ENCODE peak calls at places on chromosomes 16 and 17, in four cellular contexts. Q is uterus, E is keratinocyte, P is RWPE1. H is an unnamed sample.

GRCh38 chr17:19812407-19812806 is 55.3 kb downstream of the ULK2 start:
- DNase-seq in E (no peak), Q (no peak), P (no peak), H (no peak)

GRCh38 chr17:4743216-4743615 is 3.5 kb upstream of the CXCL16 start:
- DNase-seq in E (no peak), Q (no peak), P (no peak), H (no peak)

GRCh38 chr17:19876524-19877161 is 8.9 kb upstream of the ULK2 start:
- DNase-seq in E (no peak), Q (no peak), P (no peak), H (no peak)

GRCh38 chr17:37650419-37651003 is 7.3 kb upstream of the DDX52 start:
- DNase-seq in P (peak), Q (no peak), E (no peak), H (no peak)

GRCh38 chr16:87721622-87722565 is 43.9 kb downstream of the KLHDC4 start:
- DNase-seq in P (no peak), E (no peak), Q (no peak), H (no peak)

GRCh38 chr16:83744521-83744981 is 63.2 kb upstream of the HSBP1 start:
- DNase-seq in E (no peak), Q (no peak), P (no peak), H (no peak)

GRCh38 chr17:56099649-56100048 is 53.6 kb upstream of the ANKFN1 start:
- DNase-seq in P (no peak), Q (no peak), E (no peak), H (no peak)

GRCh38 chr17:82299452-82299851 is 18.0 kb downstream of the CD7 start:
- DNase-seq in Q (no peak), E (no peak), P (no peak), H (no peak)

GRCh38 chr16:3179651-3180050 is 8.4 kb upstream of the OR1F1 start:
- DNase-seq in Q (no peak), P (no peak), E (no peak), H (no peak)

GRCh38 chr17:19457830-19458271 is 46.8 kb downstream of the RNF112 start:
- DNase-seq in E (no peak), P (no peak), Q (no peak), H (no peak)

GRCh38 chr16:27402964-27403600 is 1.1 kb downstream of the IL21R start:
- DNase-seq in E (no peak), P (no peak), Q (no peak), H (peak)

GRCh38 chr17:78819402-78819801 is 21.2 kb downstream of the USP36 start:
- DNase-seq in E (no peak), Q (no peak), P (no peak), H (peak)

GRCh38 chr17:61282377-61282776 is 117.3 kb upstream of the TBX2 start:
- DNase-seq in P (no peak), Q (no peak), E (no peak), H (no peak)

GRCh38 chr16:57821149-57821971 is 19.1 kb upstream of the KIFC3 start:
- DNase-seq in E (no peak), Q (no peak), P (no peak), H (no peak)

GRCh38 chr16:19153876-19154275 is 14.2 kb upstream of the SYT17 start:
- DNase-seq in Q (no peak), P (peak), E (no peak), H (no peak)

GRCh38 chr16:87443964-87444363 is 48.9 kb downstream of the ZCCHC14 start:
- DNase-seq in P (no peak), E (no peak), Q (no peak), H (no peak)

GRCh38 chr16:4404247-4404966 is 12.0 kb downstream of the CORO7 start:
- DNase-seq in E (no peak), Q (peak), P (no peak), H (no peak)

GRCh38 chr16:78310196-78310595 is 210.7 kb downstream of the WWOX start:
- DNase-seq in E (no peak), P (no peak), Q (no peak), H (no peak)

GRCh38 chr16:50102046-50102756 is 36.4 kb downstream of the HEATR3 start:
- DNase-seq in E (peak), P (peak), Q (no peak), H (no peak)

GRCh38 chr17:16886655-16887322 is 85.1 kb downstream of the TNFRSF13B start:
- DNase-seq in E (no peak), Q (no peak), P (no peak), H (peak)

GRCh38 chr17:32323784-32324590 is 18.0 kb downstream of the C17orf75 start:
- DNase-seq in P (peak), Q (no peak), E (no peak), H (no peak)

GRCh38 chr17:44053130-44053872 is 13.2 kb downstream of the LSM12 start:
- DNase-seq in E (no peak), Q (no peak), P (no peak), H (no peak)

GRCh38 chr17:16419929-16420271 is 4.5 kb downstream of the TRPV2 start:
- DNase-seq in E (no peak), Q (no peak), P (no peak), H (no peak)

GRCh38 chr16:471353-472198 is 46.1 kb downstream of the RAB11FIP3 start:
- DNase-seq in Q (no peak), P (peak), E (peak), H (no peak)

GRCh38 chr17:57045868-57046671 is 39.0 kb upstream of the AKAP1 start:
- DNase-seq in E (no peak), P (no peak), Q (no peak), H (no peak)

GRCh38 chr16:5377280-5377898 is 279.8 kb upstream of the EEF2KMT start:
- DNase-seq in P (no peak), E (no peak), Q (no peak), H (no peak)

GRCh38 chr17:9022553-9023388 is 1.5 kb downstream of the NTN1 start:
- DNase-seq in P (no peak), E (no peak), Q (no peak), H (no peak)

GRCh38 chr17:31722251-31723056 is 136.6 kb downstream of the COPRS start:
- DNase-seq in Q (no peak), P (no peak), E (no peak), H (no peak)

GRCh38 chr17:12907477-12907876 is 110.3 kb downstream of the ELAC2 start:
- DNase-seq in E (no peak), Q (no peak), P (no peak), H (no peak)

GRCh38 chr17:59131131-59131530 is 23.9 kb downstream of the SKA2 start:
- DNase-seq in Q (no peak), P (no peak), E (no peak), H (no peak)

GRCh38 chr17:79160980-79161621 is 86.5 kb downstream of the ENGASE start:
- DNase-seq in E (no peak), Q (no peak), P (no peak), H (no peak)

GRCh38 chr17:51365090-51365489 is 104.7 kb downstream of the UTP18 start:
- DNase-seq in P (no peak), E (no peak), Q (no peak), H (no peak)

GRCh38 chr16:70460737-70461261 is 6.4 kb downstream of the FCSK start:
- DNase-seq in Q (no peak), E (no peak), P (no peak), H (no peak)

GRCh38 chr17:37327341-37328090 is 48.3 kb upstream of the C17orf78 start:
- DNase-seq in E (no peak), P (no peak), Q (no peak), H (no peak)

GRCh38 chr16:78496189-78496588 is 396.7 kb downstream of the WWOX start:
- DNase-seq in Q (no peak), E (no peak), P (no peak), H (no peak)

GRCh38 chr17:57926723-57927047 is 28.5 kb downstream of the CUEDC1 start:
- DNase-seq in E (no peak), P (no peak), Q (no peak), H (no peak)

GRCh38 chr16:53999841-54000240 is 286.7 kb downstream of the IRX3 start:
- DNase-seq in E (no peak), Q (no peak), P (no peak), H (no peak)

GRCh38 chr16:28204622-28205021 is 7.1 kb downstream of the XPO6 start:
- DNase-seq in P (no peak), Q (no peak), E (no peak), H (no peak)

GRCh38 chr17:82060001-82060380 is 5.6 kb downstream of the DUS1L start:
- DNase-seq in P (no peak), Q (no peak), E (no peak), H (no peak)

GRCh38 chr16:64047207-64047606 is 1074.7 kb downstream of the CDH11 start:
- DNase-seq in P (no peak), E (no peak), Q (no peak), H (no peak)

GRCh38 chr16:64047878-64048277 is 1074.0 kb downstream of the CDH11 start:
- DNase-seq in Q (no peak), E (no peak), P (no peak), H (no peak)

GRCh38 chr16:64051826-64052225 is 1070.0 kb downstream of the CDH11 start:
- DNase-seq in Q (no peak), P (no peak), E (no peak), H (no peak)
- TF ChIP-seq CTCF in Q (no peak), P (peak), E (peak), H (no peak)

DNA sequence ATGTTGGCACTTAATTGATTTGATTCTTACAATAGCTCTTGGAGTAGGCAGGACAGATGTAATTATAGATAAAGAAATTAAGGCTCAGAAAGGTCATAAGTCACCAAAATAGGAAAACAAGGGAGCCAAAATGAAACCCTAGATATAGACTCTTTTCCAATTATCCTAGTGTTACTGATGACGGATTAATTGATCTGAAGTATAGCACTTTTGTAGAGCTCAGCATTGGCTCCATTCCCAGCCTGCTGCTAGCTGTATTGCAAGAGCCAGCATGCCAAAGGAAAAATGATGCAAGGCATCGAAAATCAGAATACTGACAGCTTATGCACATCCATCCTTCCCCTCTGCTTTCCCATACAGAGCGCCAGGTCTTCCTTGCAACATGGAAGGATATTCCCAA is 21.6 kb upstream of the RASL10B start:
- DNase-seq in E (no peak), Q (no peak), P (no peak), H (no peak)
- H3K27ac ChIP-seq in E (peak), Q (no peak), P (no peak), H (no peak)

GRCh38 chr17:62981933-62982332 is 15.9 kb downstream of the TANC2 start:
- DNase-seq in E (no peak), Q (no peak), P (no peak), H (no peak)

GRCh38 chr17:62986549-62986948 is 20.5 kb downstream of the TANC2 start:
- DNase-seq in P (no peak), E (no peak), Q (no peak), H (no peak)

GRCh38 chr17:62984801-62985200 is 18.8 kb downstream of the TANC2 start:
- DNase-seq in E (no peak), P (no peak), Q (no peak), H (no peak)

DNA sequence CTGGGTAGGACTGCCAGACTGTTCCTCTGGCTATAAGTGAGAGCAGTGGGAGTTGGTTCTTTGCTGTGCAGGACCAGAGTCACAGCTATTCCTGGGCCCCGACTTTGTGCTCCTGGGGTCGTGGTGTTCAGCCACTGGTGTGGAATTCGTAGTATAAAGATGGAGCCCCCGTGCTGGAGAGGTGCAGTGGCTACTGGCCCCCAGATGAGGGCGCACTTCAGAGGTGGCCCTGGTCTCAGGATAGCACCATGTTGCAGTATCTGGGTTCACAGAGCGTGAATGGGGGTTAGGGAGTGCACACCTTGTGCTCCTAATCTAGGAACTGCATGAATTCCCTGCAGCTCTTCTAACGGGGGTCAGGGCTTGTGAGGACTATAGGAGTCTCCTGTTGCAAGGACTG is 21.1 kb downstream of the TANC2 start:
- DNase-seq in Q (no peak), E (no peak), P (no peak), H (no peak)
- TF ChIP-seq CTCF in Q (no peak), E (peak), P (no peak), H (no peak)

GRCh38 chr16:11085025-11085485 is 140.7 kb downstream of the CLEC16A start:
- DNase-seq in E (no peak), P (no peak), Q (peak), H (no peak)

GRCh38 chr16:11082108-11082859 is 137.9 kb downstream of the CLEC16A start:
- DNase-seq in E (no peak), Q (no peak), P (no peak), H (no peak)

GRCh38 chr16:11087691-11088431 is 143.5 kb downstream of the CLEC16A start:
- DNase-seq in P (no peak), Q (no peak), E (no peak), H (no peak)

GRCh38 chr16:11082860-11083388 is 138.6 kb downstream of the CLEC16A start:
- DNase-seq in Q (no peak), P (no peak), E (no peak), H (no peak)

DNA sequence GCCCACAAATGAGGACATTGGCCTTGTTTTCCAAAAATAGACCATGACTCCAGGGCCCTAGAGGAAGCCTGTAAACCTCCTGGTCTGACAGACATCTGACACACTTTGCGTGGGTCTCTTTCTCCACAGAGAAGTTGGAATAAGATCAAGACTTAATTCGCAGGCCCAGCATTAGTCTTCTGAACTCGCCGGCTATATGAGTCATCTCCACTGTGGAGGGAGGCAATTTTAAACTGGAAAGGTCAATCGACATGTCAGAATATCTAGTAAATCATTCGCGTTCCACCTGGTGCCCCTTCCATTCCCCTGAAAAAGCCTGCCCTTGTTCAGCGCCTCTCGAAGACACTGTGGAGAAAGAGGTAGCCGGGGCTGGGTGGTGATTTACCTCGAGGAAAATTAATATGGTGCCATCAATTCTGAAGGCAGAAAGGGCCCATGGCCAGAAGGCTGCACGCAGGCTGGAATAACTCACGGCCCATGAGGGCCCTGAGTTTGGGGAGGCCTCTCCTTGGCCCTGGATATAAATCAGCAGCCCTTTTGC is 140.2 kb downstream of the CLEC16A start:
- DNase-seq in E (no peak), P (no peak), Q (peak), H (no peak)
- H3K27ac ChIP-seq in E (no peak), P (no peak), Q (peak), H (no peak)

GRCh38 chr16:30582611-30583340 is 2.7 kb downstream of the ZNF785 start:
- DNase-seq in P (no peak), Q (no peak), E (no peak), H (no peak)

GRCh38 chr16:30581462-30581861 is 4.0 kb downstream of the ZNF785 start:
- DNase-seq in P (no peak), E (no peak), Q (no peak), H (no peak)

GRCh38 chr16:30588651-30589050 is 3.2 kb upstream of the ZNF785 start:
- DNase-seq in Q (no peak), P (no peak), E (no peak), H (no peak)

GRCh38 chr16:30585022-30585399 is 486 bp downstream of the ZNF785 start:
- DNase-seq in P (no peak), Q (no peak), E (no peak), H (no peak)

DNA sequence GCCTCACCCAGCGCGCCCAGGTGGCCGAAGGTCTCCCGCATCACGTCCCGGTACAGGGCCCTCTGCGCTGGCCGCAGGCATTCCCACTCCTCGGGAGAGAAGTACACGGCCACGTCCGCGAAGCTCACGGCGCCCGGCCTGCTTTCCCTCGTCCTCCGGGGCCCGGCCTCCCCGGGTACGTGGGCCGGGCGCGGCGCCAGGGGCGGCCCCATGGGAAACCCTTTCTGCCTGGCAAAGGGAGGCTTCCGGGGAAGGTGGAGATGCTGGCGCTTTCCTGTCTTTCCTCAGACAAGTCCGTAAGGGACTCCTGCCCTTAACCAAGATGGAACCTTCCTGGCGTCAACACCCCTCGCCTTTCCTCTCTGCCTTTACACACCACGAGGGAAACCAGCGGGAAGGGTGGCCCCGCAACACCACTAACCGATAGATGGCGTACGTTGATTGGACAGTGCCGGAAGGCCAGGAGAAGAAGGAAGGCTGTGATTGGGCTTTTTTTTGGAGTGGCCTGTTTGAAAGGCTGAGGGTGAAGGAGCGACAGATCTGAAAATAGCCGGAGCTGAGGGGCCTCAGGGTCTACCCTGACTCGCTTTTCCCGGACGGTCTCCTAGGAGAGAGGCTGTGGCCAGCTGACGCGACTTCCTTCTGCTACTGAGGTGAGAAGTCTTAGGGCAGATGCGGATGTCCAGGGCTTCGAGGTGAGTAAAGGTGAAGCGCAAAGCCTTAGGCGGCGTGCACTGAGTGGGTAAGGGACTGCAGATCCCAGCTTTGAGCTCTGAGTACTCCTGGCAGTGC is at the start of gene ZNF785:
- DNase-seq in E (peak), P (peak), Q (peak), H (peak)
- TF ChIP-seq CTCF in E (no peak), P (no peak), Q (peak), H (no peak)

DNA sequence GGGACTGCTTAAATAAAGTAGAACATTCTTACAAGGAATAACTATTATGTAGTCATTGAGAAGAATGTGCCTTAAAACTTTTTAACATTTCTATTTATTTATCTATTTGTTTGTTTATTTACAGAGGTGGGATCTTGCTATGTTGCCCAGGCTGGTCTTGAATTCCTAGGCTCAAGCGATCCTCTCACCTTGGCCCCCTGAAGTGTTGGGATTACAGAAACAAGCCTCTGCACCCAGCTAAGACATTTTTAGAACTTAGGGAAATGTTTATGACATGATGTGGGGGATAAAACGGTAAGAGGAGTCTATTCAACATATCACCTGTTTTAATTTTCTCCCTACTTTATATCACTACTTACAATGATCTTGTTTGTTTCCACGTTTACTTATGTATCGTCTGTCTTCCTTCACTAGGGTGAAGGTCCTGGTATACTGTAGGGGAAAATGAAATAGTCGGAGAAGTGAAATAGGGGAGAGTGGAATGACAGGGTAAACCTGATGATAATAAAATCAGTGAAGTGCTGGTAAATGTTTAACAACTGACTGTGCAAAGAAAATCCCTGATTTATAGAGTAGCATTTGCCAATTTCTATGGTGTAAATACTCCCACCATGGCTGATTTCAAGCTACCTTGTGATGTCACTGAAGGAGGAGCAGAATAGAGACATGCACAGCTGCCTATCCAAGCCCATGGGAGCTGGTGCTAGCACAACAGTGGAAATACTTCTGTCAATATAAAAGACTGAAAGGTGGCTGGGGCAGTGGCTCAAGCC is 16.0 kb upstream of the HAPSTR1 start:
- DNase-seq in P (no peak), E (no peak), Q (no peak), H (no peak)
- H3K27ac ChIP-seq in P (peak), E (no peak), Q (no peak), H (no peak)

GRCh38 chr16:23824909-23825308 is 10.9 kb upstream of the PRKCB start:
- DNase-seq in Q (no peak), P (no peak), E (no peak), H (no peak)

GRCh38 chr16:23826528-23827244 is 9.1 kb upstream of the PRKCB start:
- DNase-seq in E (no peak), Q (no peak), P (no peak), H (no peak)

GRCh38 chr16:23821467-23821866 is 14.3 kb upstream of the PRKCB start:
- DNase-seq in E (no peak), Q (no peak), P (no peak), H (no peak)

GRCh38 chr16:23821875-23822688 is 13.7 kb upstream of the PRKCB start:
- DNase-seq in Q (no peak), E (no peak), P (no peak), H (no peak)

GRCh38 chr16:23823475-23824407 is 12.0 kb upstream of the PRKCB start:
- DNase-seq in Q (no peak), E (no peak), P (no peak), H (no peak)
- TF ChIP-seq CTCF in Q (no peak), E (no peak), P (no peak), H (no peak)

GRCh38 chr17:50182783-50183438 is 17.1 kb downstream of the SGCA start:
- DNase-seq in P (no peak), Q (no peak), E (no peak), H (no peak)
- H3K27ac ChIP-seq in P (peak), Q (peak), E (no peak), H (peak)

GRCh38 chr17:76150712-76151622 is 9.9 kb upstream of the FOXJ1 start:
- DNase-seq in P (no peak), E (no peak), Q (no peak), H (no peak)
- TF ChIP-seq CTCF in P (no peak), E (no peak), Q (no peak), H (no peak)